ENCODE peak calls at places on chromosomes 11 and 22, in five cellular contexts. One of them, this sample, is unnamed.

GRCh38 chr22:44026066-44026629 is 2.0 kb downstream of the PARVB start:
- DNase-seq in H7: no peak
- DNase-seq in non-pigmented ciliary epithelial cell: no peak
- DNase-seq in NCI-H748 treated with DMSO at 0.1 percent for 48 hours: no peak
- DNase-seq in amniotic stem cell: no peak
- DNase-seq in this sample: no peak

GRCh38 chr11:26323837-26324236 is 8.1 kb upstream of the ANO3 start:
- DNase-seq in H7: no peak
- DNase-seq in non-pigmented ciliary epithelial cell: no peak
- DNase-seq in NCI-H748 treated with DMSO at 0.1 percent for 48 hours: no peak
- DNase-seq in amniotic stem cell: no peak
- DNase-seq in this sample: no peak

GRCh38 chr22:32823024-32823730 is 21.7 kb downstream of the TIMP3 start:
- DNase-seq in H7: peak
- DNase-seq in non-pigmented ciliary epithelial cell: no peak
- DNase-seq in NCI-H748 treated with DMSO at 0.1 percent for 48 hours: no peak
- DNase-seq in amniotic stem cell: no peak
- DNase-seq in this sample: peak

GRCh38 chr22:25105817-25106650 is 93.6 kb upstream of the CRYBB3 start:
- DNase-seq in H7: no peak
- DNase-seq in non-pigmented ciliary epithelial cell: no peak
- DNase-seq in NCI-H748 treated with DMSO at 0.1 percent for 48 hours: no peak
- DNase-seq in amniotic stem cell: no peak
- DNase-seq in this sample: no peak

GRCh38 chr22:46287873-46288751 is 8.6 kb upstream of the GTSE1 start:
- DNase-seq in H7: peak
- DNase-seq in non-pigmented ciliary epithelial cell: no peak
- DNase-seq in NCI-H748 treated with DMSO at 0.1 percent for 48 hours: no peak
- DNase-seq in amniotic stem cell: no peak
- DNase-seq in this sample: no peak

GRCh38 chr11:130546901-130547694 is 98.7 kb downstream of the ADAMTS15 start:
- DNase-seq in H7: no peak
- DNase-seq in non-pigmented ciliary epithelial cell: no peak
- DNase-seq in NCI-H748 treated with DMSO at 0.1 percent for 48 hours: no peak
- DNase-seq in amniotic stem cell: no peak
- DNase-seq in this sample: no peak

GRCh38 chr11:123233280-123233977 is 38.4 kb upstream of the CLMP start:
- DNase-seq in H7: no peak
- DNase-seq in non-pigmented ciliary epithelial cell: no peak
- DNase-seq in NCI-H748 treated with DMSO at 0.1 percent for 48 hours: no peak
- DNase-seq in amniotic stem cell: no peak
- DNase-seq in this sample: no peak

GRCh38 chr22:28414017-28414416 is 265.6 kb downstream of the TTC28 start:
- DNase-seq in H7: no peak
- DNase-seq in non-pigmented ciliary epithelial cell: no peak
- DNase-seq in NCI-H748 treated with DMSO at 0.1 percent for 48 hours: no peak
- DNase-seq in amniotic stem cell: no peak
- DNase-seq in this sample: no peak

GRCh38 chr11:2168286-2169000 is 3.2 kb downstream of the TH start:
- DNase-seq in H7: no peak
- DNase-seq in non-pigmented ciliary epithelial cell: no peak
- DNase-seq in NCI-H748 treated with DMSO at 0.1 percent for 48 hours: no peak
- DNase-seq in amniotic stem cell: no peak
- DNase-seq in this sample: no peak

GRCh38 chr22:38674888-38675287 is 6.9 kb upstream of the TOMM22 start:
- DNase-seq in H7: no peak
- DNase-seq in non-pigmented ciliary epithelial cell: no peak
- DNase-seq in NCI-H748 treated with DMSO at 0.1 percent for 48 hours: no peak
- DNase-seq in amniotic stem cell: no peak
- DNase-seq in this sample: no peak

GRCh38 chr11:114738954-114739353 is 60.6 kb downstream of the NXPE2 start:
- DNase-seq in H7: peak
- DNase-seq in non-pigmented ciliary epithelial cell: peak
- DNase-seq in NCI-H748 treated with DMSO at 0.1 percent for 48 hours: peak
- DNase-seq in amniotic stem cell: no peak
- DNase-seq in this sample: peak

GRCh38 chr11:10878408-10879214 is 20.8 kb upstream of the ZBED5 start:
- DNase-seq in H7: peak
- DNase-seq in non-pigmented ciliary epithelial cell: no peak
- DNase-seq in NCI-H748 treated with DMSO at 0.1 percent for 48 hours: peak
- DNase-seq in amniotic stem cell: peak
- DNase-seq in this sample: peak

GRCh38 chr11:82494988-82495432 is 238.7 kb downstream of the FAM181B start:
- DNase-seq in H7: peak
- DNase-seq in non-pigmented ciliary epithelial cell: no peak
- DNase-seq in NCI-H748 treated with DMSO at 0.1 percent for 48 hours: peak
- DNase-seq in amniotic stem cell: no peak
- DNase-seq in this sample: peak

GRCh38 chr11:69460540-69461257 is 20.8 kb upstream of the LINC01488 start:
- DNase-seq in H7: no peak
- DNase-seq in non-pigmented ciliary epithelial cell: no peak
- DNase-seq in NCI-H748 treated with DMSO at 0.1 percent for 48 hours: no peak
- DNase-seq in amniotic stem cell: no peak
- DNase-seq in this sample: no peak

GRCh38 chr11:99069831-99070444 is 49.2 kb downstream of the CNTN5 start:
- DNase-seq in H7: peak
- DNase-seq in non-pigmented ciliary epithelial cell: no peak
- DNase-seq in NCI-H748 treated with DMSO at 0.1 percent for 48 hours: peak
- DNase-seq in amniotic stem cell: peak
- DNase-seq in this sample: peak

GRCh38 chr11:74870485-74870884 is 78.4 kb downstream of the XRRA1 start:
- DNase-seq in H7: peak
- DNase-seq in non-pigmented ciliary epithelial cell: no peak
- DNase-seq in NCI-H748 treated with DMSO at 0.1 percent for 48 hours: no peak
- DNase-seq in amniotic stem cell: no peak
- DNase-seq in this sample: peak

GRCh38 chr11:118910309-118911112 is 15.2 kb downstream of the BCL9L start:
- DNase-seq in H7: peak
- DNase-seq in non-pigmented ciliary epithelial cell: no peak
- DNase-seq in NCI-H748 treated with DMSO at 0.1 percent for 48 hours: no peak
- DNase-seq in amniotic stem cell: peak
- DNase-seq in this sample: peak

GRCh38 chr11:17650601-17650911 is 68.8 kb upstream of the MYOD1 start:
- DNase-seq in H7: no peak
- DNase-seq in non-pigmented ciliary epithelial cell: no peak
- DNase-seq in NCI-H748 treated with DMSO at 0.1 percent for 48 hours: no peak
- DNase-seq in amniotic stem cell: no peak
- DNase-seq in this sample: peak

GRCh38 chr22:45772726-45773125 is 101.1 kb downstream of the ATXN10 start:
- DNase-seq in H7: no peak
- DNase-seq in non-pigmented ciliary epithelial cell: no peak
- DNase-seq in NCI-H748 treated with DMSO at 0.1 percent for 48 hours: no peak
- DNase-seq in amniotic stem cell: no peak
- DNase-seq in this sample: no peak

GRCh38 chr11:113161671-113162589 is 152.5 kb upstream of the TTC12 start:
- DNase-seq in H7: no peak
- DNase-seq in non-pigmented ciliary epithelial cell: no peak
- DNase-seq in NCI-H748 treated with DMSO at 0.1 percent for 48 hours: peak
- DNase-seq in amniotic stem cell: no peak
- DNase-seq in this sample: no peak

GRCh38 chr11:38517991-38518390 is 1920.0 kb upstream of the RAG2 start:
- DNase-seq in H7: no peak
- DNase-seq in non-pigmented ciliary epithelial cell: no peak
- DNase-seq in NCI-H748 treated with DMSO at 0.1 percent for 48 hours: no peak
- DNase-seq in amniotic stem cell: no peak
- DNase-seq in this sample: no peak

GRCh38 chr11:121886005-121886739 is 229.8 kb downstream of the BLID start:
- DNase-seq in H7: no peak
- DNase-seq in non-pigmented ciliary epithelial cell: no peak
- DNase-seq in NCI-H748 treated with DMSO at 0.1 percent for 48 hours: no peak
- DNase-seq in amniotic stem cell: no peak
- DNase-seq in this sample: no peak

GRCh38 chr11:2134022-2135010 is 4.9 kb downstream of the IGF2 start:
- DNase-seq in H7: no peak
- DNase-seq in non-pigmented ciliary epithelial cell: no peak
- DNase-seq in NCI-H748 treated with DMSO at 0.1 percent for 48 hours: no peak
- DNase-seq in amniotic stem cell: no peak
- DNase-seq in this sample: no peak

GRCh38 chr11:116782728-116783127 is 5.1 kb downstream of the ZPR1 start:
- DNase-seq in H7: no peak
- DNase-seq in non-pigmented ciliary epithelial cell: no peak
- DNase-seq in NCI-H748 treated with DMSO at 0.1 percent for 48 hours: no peak
- DNase-seq in amniotic stem cell: no peak
- DNase-seq in this sample: no peak

GRCh38 chr22:24321999-24322398 is 51.4 kb downstream of the SPECC1L start:
- DNase-seq in H7: no peak
- DNase-seq in non-pigmented ciliary epithelial cell: no peak
- DNase-seq in NCI-H748 treated with DMSO at 0.1 percent for 48 hours: no peak
- DNase-seq in amniotic stem cell: no peak
- DNase-seq in this sample: no peak

GRCh38 chr22:26674211-26675190 is 17.1 kb downstream of the MIAT start:
- DNase-seq in H7: no peak
- DNase-seq in non-pigmented ciliary epithelial cell: no peak
- DNase-seq in NCI-H748 treated with DMSO at 0.1 percent for 48 hours: no peak
- DNase-seq in amniotic stem cell: no peak
- DNase-seq in this sample: no peak

GRCh38 chr11:127052420-127052819 is 51.9 kb upstream of the KIRREL3 start:
- DNase-seq in H7: peak
- DNase-seq in non-pigmented ciliary epithelial cell: no peak
- DNase-seq in NCI-H748 treated with DMSO at 0.1 percent for 48 hours: no peak
- DNase-seq in amniotic stem cell: no peak
- DNase-seq in this sample: no peak

This sample was measured in endodermal cell.